ENCODE peak calls at places on chromosomes 16 and 17, in five cellular contexts. S is H1, C is HCT116, D is HepG2, F is GM12878. P is an unnamed sample.

GRCh38 chr16:24721830-24722238 is 7.6 kb upstream of the TNRC6A start:
- DNase-seq in D (no peak), C (no peak), F (no peak), S (no peak), P (no peak)

GRCh38 chr16:19366384-19366783 is 51.3 kb upstream of the TMC5 start:
- DNase-seq in C (no peak), S (no peak), F (no peak), D (no peak), P (no peak)

GRCh38 chr16:79008869-79009179 is 591.7 kb downstream of the MAF start:
- DNase-seq in D (no peak), S (no peak), F (no peak), C (no peak), P (no peak)

GRCh38 chr16:3183445-3184139 is 4.4 kb upstream of the OR1F1 start:
- DNase-seq in D (no peak), F (no peak), C (no peak), S (no peak), P (no peak)

GRCh38 chr16:50252082-50252611 is 14.2 kb upstream of the ADCY7 start:
- DNase-seq in D (no peak), S (no peak), C (no peak), F (no peak), P (no peak)

GRCh38 chr16:69839798-69840409 is 77.8 kb downstream of the WWP2 start:
- DNase-seq in F (no peak), C (no peak), S (no peak), D (peak), P (no peak)

GRCh38 chr16:15509593-15510520 is 75.5 kb downstream of the BMERB1 start:
- DNase-seq in S (peak), C (no peak), D (no peak), F (no peak), P (no peak)

GRCh38 chr17:62615503-62615902 is 12.0 kb upstream of the MRC2 start:
- DNase-seq in S (no peak), D (no peak), C (no peak), F (no peak), P (no peak)

GRCh38 chr17:48537316-48537715 is 6.5 kb upstream of the HOXB1 start:
- DNase-seq in S (no peak), F (no peak), D (no peak), C (no peak), P (no peak)

GRCh38 chr16:85393674-85394510 is 219.2 kb upstream of the GSE1 start:
- DNase-seq in F (no peak), C (no peak), S (peak), D (no peak), P (peak)

GRCh38 chr16:88394426-88394825 is 11.7 kb downstream of the ZNF469 start:
- DNase-seq in D (no peak), S (no peak), C (no peak), F (no peak), P (no peak)

GRCh38 chr16:88392111-88392510 is 9.4 kb downstream of the ZNF469 start:
- DNase-seq in D (no peak), F (no peak), C (no peak), S (no peak), P (no peak)

GRCh38 chr16:88393571-88393970 is 10.8 kb downstream of the ZNF469 start:
- DNase-seq in S (no peak), D (no peak), C (no peak), F (no peak), P (no peak)

GRCh38 chr16:88392616-88393015 is 9.9 kb downstream of the ZNF469 start:
- DNase-seq in C (no peak), F (no peak), D (no peak), S (no peak), P (no peak)

GRCh38 chr16:88393034-88393433 is 10.3 kb downstream of the ZNF469 start:
- DNase-seq in F (no peak), C (no peak), S (no peak), D (no peak), P (no peak)
- TF ChIP-seq SIN3A in F (no peak), C (no peak), S (no peak), D (no peak), P (no peak)

DNA sequence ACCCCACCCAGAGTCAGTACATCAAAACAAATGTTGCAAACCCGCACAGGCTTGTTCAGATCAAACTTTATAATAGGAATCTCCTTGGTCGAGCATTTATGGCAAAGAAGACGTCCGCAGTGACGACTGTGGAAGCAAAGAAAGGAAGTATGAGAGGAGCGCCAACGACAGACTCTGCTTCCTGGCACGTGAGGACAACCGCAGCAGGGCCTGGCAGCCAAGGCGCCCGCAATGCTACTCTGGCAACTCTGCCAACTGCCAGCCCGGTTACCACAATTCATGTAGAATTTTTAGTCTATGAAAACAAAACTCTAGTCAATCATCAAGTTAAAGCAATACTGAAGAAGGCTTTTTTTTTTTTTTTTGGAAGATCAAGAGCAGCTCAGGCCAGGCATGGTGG is 24.8 kb downstream of the CYB5D2 start:
- DNase-seq in F (no peak), D (no peak), C (no peak), S (no peak), P (no peak)
- TF ChIP-seq JUND in F (no peak), D (no peak), C (no peak), S (no peak), P (no peak)

DNA sequence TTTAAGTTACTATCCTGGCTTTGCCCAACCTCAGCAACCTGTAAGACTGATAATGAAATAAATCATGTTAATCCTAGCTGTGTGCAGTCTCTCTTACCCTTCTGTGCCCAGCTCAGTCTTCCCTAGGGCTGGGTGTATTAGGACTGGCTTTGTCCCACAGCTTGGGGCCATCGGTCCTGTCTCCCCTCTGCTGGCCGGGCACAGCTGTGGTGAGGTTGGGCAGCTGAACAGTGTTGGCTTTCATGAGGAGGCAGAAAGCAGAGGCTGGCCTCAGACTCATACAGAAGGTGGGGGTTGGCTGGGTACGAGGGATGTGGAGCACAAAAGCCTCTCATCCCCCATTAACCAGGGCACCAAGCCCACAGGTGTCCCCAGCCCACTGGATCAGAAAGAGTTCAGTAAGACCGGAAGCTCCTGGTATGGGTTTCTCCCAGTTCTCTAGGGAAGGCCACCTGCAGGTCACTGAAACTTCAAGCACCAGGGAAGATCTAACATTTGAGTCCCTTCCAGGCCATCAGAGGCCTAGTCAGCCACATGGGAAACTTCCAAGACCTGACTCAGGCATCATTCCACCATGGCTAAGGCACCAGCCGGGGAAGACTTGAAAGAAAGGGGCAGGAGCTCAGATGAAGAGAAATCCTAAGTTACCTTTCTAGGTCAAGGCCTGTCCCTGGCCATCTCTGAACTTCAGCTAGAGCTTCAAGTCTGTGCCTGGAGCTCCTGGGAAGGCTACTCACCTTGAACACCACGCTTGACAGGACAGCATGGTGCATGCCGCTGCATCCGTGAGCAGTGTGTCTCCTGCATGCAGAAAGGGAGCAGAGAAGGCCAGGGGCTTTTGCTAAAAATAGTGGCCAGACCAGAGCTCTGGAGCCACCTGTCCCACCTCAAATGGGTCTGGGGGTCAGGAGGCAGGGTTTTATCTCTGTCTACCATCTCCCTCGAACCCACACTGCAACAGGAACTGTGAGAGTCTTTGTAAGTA is 8.8 kb downstream of the CNP start:
- DNase-seq in S (no peak), C (no peak), F (no peak), D (no peak), P (no peak)
- TF ChIP-seq SIN3A in S (no peak), C (no peak), F (no peak), D (no peak), P (no peak)

GRCh38 chr16:75385507-75386152 is 47.7 kb downstream of the CFDP1 start:
- DNase-seq in C (peak), D (peak), S (no peak), F (peak), P (peak)
- TF ChIP-seq JUND in C (no peak), D (no peak), S (no peak), F (no peak), P (no peak)

GRCh38 chr16:66649636-66650205 is 45.2 kb downstream of the CMTM3 start:
- DNase-seq in S (no peak), C (no peak), D (no peak), F (no peak), P (no peak)
- TF ChIP-seq SIN3A in S (no peak), C (no peak), D (no peak), F (no peak), P (no peak)

DNA sequence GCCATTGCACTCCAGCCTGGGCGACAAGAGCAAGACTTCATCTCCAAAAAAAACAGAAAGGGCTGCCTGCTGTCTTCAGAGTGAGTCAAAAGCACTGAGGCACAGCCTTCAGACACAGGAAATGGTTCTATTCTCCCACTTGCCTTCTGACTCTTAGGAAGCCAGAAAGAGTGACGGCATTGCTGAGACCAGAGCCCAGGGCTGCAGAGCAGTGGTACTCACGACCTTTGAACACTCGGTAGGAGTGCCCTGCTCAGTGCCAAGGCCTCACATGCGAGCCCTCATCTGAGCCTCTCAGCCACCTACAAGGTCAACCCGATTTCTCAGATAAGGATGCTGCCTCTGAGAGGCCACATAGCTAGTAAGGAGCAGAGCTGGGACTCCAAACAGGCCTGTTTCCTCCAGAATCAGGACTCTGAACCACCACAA is 3.5 kb upstream of the ITGAE start:
- DNase-seq in D (peak), F (peak), S (no peak), C (no peak), P (no peak)
- TF ChIP-seq JUND in D (no peak), F (no peak), S (no peak), C (no peak), P (no peak)

GRCh38 chr16:30559690-30560089 is 1.5 kb upstream of the ZNF764 start:
- DNase-seq in S (no peak), C (no peak), D (no peak), F (no peak), P (no peak)

GRCh38 chr16:30562021-30562420 is 3.8 kb upstream of the ZNF764 start:
- DNase-seq in C (no peak), D (no peak), S (no peak), F (no peak), P (no peak)

GRCh38 chr16:30557950-30558788 is at the start of gene ZNF764:
- DNase-seq in S (peak), D (peak), F (peak), C (peak), P (peak)

GRCh38 chr16:30558789-30559377 is 709 bp upstream of the ZNF764 start:
- DNase-seq in C (no peak), F (no peak), D (no peak), S (no peak), P (no peak)

DNA sequence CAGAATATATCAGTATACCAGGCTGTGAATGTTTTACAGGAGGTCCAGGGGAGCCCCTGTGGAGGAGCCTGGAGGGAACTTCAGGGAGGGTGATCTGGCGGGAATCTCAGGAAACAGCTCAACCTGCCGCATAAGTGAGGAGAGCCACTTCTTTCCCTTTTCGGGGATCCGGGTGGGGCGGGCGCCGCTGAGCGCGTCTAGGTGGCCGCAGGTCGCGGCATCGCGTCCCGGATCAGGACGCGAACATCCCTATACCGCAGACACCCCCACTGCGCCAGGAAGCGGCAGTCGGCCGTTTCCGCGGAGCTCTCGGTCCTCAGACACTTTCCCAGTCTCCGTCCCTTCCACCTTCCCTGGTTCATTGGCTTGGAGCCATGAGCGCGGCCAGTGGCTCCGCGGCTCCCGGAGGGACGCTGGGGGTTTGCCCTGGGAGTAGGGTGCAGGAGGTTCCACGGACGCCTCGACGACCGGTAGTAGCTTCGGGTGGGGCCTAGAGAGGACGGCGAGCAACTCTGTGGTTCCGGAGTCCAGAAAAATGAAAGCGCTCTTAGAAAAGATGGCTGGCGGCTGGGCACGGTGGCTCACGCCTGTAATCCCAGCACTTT is 3.1 kb upstream of the ZNF764 start:
- DNase-seq in F (no peak), S (peak), D (no peak), C (no peak), P (no peak)
- TF ChIP-seq SIN3A in F (no peak), S (no peak), D (no peak), C (no peak), P (no peak)

DNA sequence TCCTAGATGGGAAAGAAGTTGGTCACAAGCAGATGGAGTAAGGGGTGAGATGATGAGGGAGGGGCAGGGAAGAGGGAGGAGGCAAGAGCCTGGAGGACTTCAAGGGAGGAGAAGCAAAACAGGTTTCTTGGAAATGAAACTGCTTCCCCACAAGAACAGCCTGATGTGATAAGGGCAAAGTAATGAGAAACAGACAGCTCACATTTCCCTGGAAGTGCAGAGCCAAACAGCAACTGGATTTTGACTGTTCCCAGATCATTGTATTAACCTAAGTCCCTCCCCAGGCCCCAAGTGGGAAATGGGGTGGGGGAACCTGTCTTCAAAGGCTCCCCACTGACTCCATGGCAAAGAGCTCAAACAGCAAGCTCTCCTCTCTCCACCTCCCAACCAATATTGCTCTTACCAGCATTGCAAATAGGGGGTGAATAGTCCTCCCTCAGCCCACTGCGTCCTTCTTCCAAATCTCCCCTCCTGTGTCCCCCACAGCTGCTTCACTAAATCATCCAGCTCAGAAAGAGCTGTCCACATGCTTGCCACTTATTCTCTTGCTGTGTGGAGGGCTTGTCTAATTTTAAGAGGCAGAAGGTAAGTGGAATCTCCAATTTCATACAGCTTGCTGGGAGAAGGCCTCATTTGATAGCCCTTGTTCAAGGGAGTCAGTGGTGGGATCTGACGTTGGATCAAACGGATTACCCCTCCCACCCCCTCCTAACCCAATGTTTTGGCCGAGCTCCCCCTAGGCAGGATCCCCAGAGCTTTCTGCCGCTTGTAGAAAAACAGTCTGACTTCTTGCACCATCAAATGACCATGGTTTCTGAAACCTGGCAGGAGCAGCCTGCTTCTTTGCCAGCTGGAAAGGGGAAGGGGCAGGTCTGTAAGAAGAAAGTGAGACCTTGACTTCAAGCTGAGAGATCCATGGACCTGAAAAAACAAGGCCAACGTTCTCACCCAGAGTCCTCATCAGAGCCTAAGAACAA is 56.3 kb upstream of the SMIM36 start:
- DNase-seq in D (no peak), S (no peak), F (no peak), C (no peak), P (peak)
- TF ChIP-seq JUND in D (no peak), S (no peak), F (no peak), C (no peak), P (no peak)

P was measured in K562.